ENCODE peak calls at places on chromosomes 1 and 21, in four cellular contexts. H is IMR-90, P is uterus, N is cardiac muscle cell. S is an unnamed sample.

GRCh38 chr1:173478099-173478555 is 992 bp downstream of the PRDX6 start:
- DNase-seq in H (peak; percentile 82), P (peak; percentile 71), N (peak; percentile 59), S (no peak)

GRCh38 chr1:172172267-172172880 is 248.1 kb upstream of the C1orf105 start:
- DNase-seq in H (peak; percentile 62), P (no peak), N (no peak), S (no peak)

GRCh38 chr1:162139398-162139685 is 69.9 kb downstream of the NOS1AP start:
- DNase-seq in H (no peak), P (no peak), N (no peak), S (no peak)

GRCh38 chr1:152501704-152502103 is 8.9 kb upstream of the LCE5A start:
- DNase-seq in H (no peak), P (no peak), N (no peak), S (no peak)

GRCh38 chr1:115189814-115190541 is 100.7 kb upstream of the TSPAN2 start:
- DNase-seq in H (peak; percentile 95), P (peak; percentile 60), N (no peak), S (no peak)

GRCh38 chr1:154304664-154305337 is 16.1 kb upstream of the AQP10 start:
- DNase-seq in H (no peak), P (no peak), N (no peak), S (no peak)

GRCh38 chr21:14526816-14527689 is 19.1 kb downstream of the SAMSN1 start:
- DNase-seq in H (no peak), P (no peak), N (peak; percentile 42), S (no peak)

GRCh38 chr1:97041011-97041410 is 319.4 kb downstream of the PTBP2 start:
- DNase-seq in H (no peak), P (no peak), N (no peak), S (no peak)

GRCh38 chr1:76766381-76766780 is 100.9 kb upstream of the ST6GALNAC5 start:
- DNase-seq in H (no peak), P (no peak), N (no peak), S (no peak)

GRCh38 chr1:24294757-24295371 is 24.3 kb upstream of the GRHL3 start:
- DNase-seq in H (no peak), P (peak; percentile 89), N (no peak), S (no peak)

GRCh38 chr21:40623550-40623949 is 223.4 kb downstream of the DSCAM start:
- DNase-seq in H (no peak), P (no peak), N (no peak), S (no peak)

GRCh38 chr1:204853446-204853845 is 17.2 kb upstream of the NFASC start:
- DNase-seq in H (no peak), P (no peak), N (no peak), S (no peak)

GRCh38 chr1:155872527-155872926 is 13.2 kb downstream of the SYT11 start:
- DNase-seq in H (no peak), P (no peak), N (no peak), S (no peak)

GRCh38 chr1:2584822-2585317 is 1.7 kb upstream of the PRXL2B start:
- DNase-seq in H (no peak), P (no peak), N (no peak), S (peak; percentile 20)

GRCh38 chr1:216325946-216326345 is 97.3 kb downstream of the USH2A start:
- DNase-seq in H (peak; percentile 3), P (no peak), N (no peak), S (no peak)

GRCh38 chr1:29470087-29470787 is 233.9 kb downstream of the PTPRU start:
- DNase-seq in H (no peak), P (no peak), N (no peak), S (peak; percentile 39)

GRCh38 chr1:218495931-218496330 is 150.8 kb downstream of the TGFB2 start:
- DNase-seq in H (no peak), P (no peak), N (no peak), S (no peak)

GRCh38 chr1:226862900-226863299 is 7.5 kb upstream of the PSEN2 start:
- DNase-seq in H (peak; percentile 73), P (no peak), N (no peak), S (no peak)

GRCh38 chr1:89518116-89518780 is 6.4 kb upstream of the LRRC8B start:
- DNase-seq in H (peak; percentile 18), P (no peak), N (peak; percentile 22), S (no peak)

GRCh38 chr21:44846485-44847260 is 26.8 kb downstream of the PTTG1IP start:
- DNase-seq in H (peak; percentile 35), P (no peak), N (no peak), S (no peak)

GRCh38 chr1:226512076-226512728 is 36.4 kb upstream of the STUM start:
- DNase-seq in H (no peak), P (no peak), N (no peak), S (no peak)

DNA sequence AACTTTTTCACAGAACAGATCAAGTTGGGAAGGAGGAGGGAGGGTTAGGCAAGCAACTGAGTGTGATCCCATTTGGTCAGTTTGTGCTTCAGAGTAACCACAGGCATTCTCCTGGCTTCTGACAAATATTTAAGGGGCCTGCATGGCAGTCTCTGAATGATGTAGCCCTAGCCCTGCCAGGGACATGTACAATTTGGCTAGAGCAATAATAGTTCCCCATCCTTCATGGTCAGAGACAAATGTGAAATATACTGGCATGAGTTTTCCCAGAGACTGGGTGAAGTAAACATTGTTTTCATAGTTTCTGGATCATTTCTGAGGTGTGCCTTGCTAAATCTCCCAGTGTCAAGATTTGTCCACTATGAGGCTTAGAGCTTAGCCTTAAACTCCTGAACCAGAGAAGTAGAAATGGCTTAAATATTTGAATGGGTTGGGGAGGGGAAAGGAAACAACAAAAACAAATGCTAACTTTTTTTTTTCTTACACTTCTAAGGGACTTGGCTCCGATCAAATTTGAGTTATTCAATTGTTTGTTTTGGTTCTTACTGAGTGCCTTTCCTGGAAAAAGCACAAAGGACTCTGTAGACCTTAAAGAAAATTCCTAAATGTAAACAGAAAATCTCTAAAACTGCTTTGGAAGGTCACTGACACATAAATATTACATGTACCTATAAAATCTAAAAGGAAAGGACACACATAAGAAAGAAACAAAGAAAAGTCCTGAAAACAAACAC is 41.9 kb upstream of the UBE2U start:
- DNase-seq in H (peak; percentile 71), P (no peak), N (no peak), S (no peak)
- TF ChIP-seq CTCF in H (no peak), P (no peak), N (no peak), S (no peak)

GRCh38 chr1:234212764-234213406 is 160.4 kb upstream of the COA6 start:
- DNase-seq in H (peak; percentile 26), P (no peak), N (peak; percentile 80), S (no peak)
- TF ChIP-seq CTCF in H (peak; percentile 29), P (no peak), N (peak; percentile 48), S (peak; percentile 59)

DNA sequence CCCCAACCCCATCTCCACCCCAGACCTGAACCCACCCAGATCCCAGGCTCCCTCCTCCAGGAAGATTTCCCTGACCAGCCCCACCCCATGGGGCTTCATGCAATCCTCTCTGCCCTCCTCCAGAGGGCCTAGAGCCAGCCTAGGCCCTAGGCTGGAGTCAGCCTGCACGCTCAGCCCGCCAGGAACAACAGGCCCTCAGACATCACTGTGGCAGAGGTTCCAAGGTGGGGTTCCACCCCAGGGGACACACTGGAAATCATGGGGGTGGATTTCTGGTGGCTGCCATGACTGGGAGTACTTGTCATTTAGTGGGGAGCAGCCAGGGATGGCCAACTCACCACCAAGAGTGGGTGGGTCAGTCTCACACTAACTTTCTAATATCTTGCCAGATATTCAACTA is 122.0 kb downstream of the GLIS1 start:
- DNase-seq in H (peak; percentile 26), P (peak; percentile 3), N (no peak), S (no peak)
- TF ChIP-seq CTCF in H (no peak), P (no peak), N (no peak), S (no peak)

GRCh38 chr1:46667782-46668760 is at the start of gene ATPAF1:
- DNase-seq in H (peak; percentile 57), P (peak; percentile 64), N (peak; percentile 79), S (peak; percentile 74)
- TF ChIP-seq CTCF in H (no peak), P (peak; percentile 24), N (no peak), S (no peak)

GRCh38 chr1:206854401-206855129 is 10.9 kb upstream of the IL20 start:
- DNase-seq in H (peak; percentile 10), P (no peak), N (no peak), S (no peak)

GRCh38 chr1:206859082-206859491 is 6.3 kb upstream of the IL20 start:
- DNase-seq in H (no peak), P (no peak), N (no peak), S (no peak)

GRCh38 chr1:206855863-206856262 is 9.6 kb upstream of the IL20 start:
- DNase-seq in H (no peak), P (no peak), N (no peak), S (no peak)

GRCh38 chr1:206860165-206860564 is 5.3 kb upstream of the IL20 start:
- DNase-seq in H (no peak), P (no peak), N (no peak), S (no peak)

GRCh38 chr1:206856674-206857464 is 8.6 kb upstream of the IL20 start:
- DNase-seq in H (no peak), P (no peak), N (no peak), S (no peak)
- TF ChIP-seq CTCF in H (no peak), P (no peak), N (peak; percentile 22), S (no peak)